ENCODE peak calls at places on chromosomes 13 and 19, in five cellular contexts. N, W, I, K and A are unnamed samples.

GRCh38 chr19:13978306-13978705 is 26.0 kb downstream of the DCAF15 start:
- DNase-seq in W (no peak), N (no peak), I (peak), K (peak), A (no peak)

GRCh38 chr13:35838356-35838755 is 292.8 kb downstream of the DCLK1 start:
- DNase-seq in N (peak), I (no peak), K (no peak), W (no peak), A (peak)

GRCh38 chr13:21625366-21625765 is 21.4 kb upstream of the MICU2 start:
- DNase-seq in N (peak), W (no peak), K (no peak), I (no peak), A (peak)

GRCh38 chr13:114130131-114130707 is 2.2 kb downstream of the RASA3 start:
- DNase-seq in I (no peak), K (no peak), N (no peak), W (no peak), A (no peak)

GRCh38 chr19:7833225-7834156 is 3.5 kb downstream of the EVI5L start:
- DNase-seq in N (peak), I (no peak), W (peak), K (peak), A (peak)

GRCh38 chr19:28242317-28242927 is 970.5 kb downstream of the UQCRFS1 start:
- DNase-seq in N (peak), W (no peak), K (peak), I (no peak), A (no peak)

GRCh38 chr13:34967851-34968562 is 25.9 kb downstream of the NBEA start:
- DNase-seq in N (peak), W (no peak), K (no peak), I (no peak), A (peak)

GRCh38 chr13:20272571-20273171 is 40.6 kb upstream of the GJB6 start:
- DNase-seq in N (no peak), K (no peak), I (no peak), W (no peak), A (no peak)

GRCh38 chr19:51297406-51297805 is 14.0 kb upstream of the IGLON5 start:
- DNase-seq in W (no peak), I (no peak), K (no peak), N (no peak), A (no peak)

GRCh38 chr19:51294977-51295375 is 16.5 kb upstream of the IGLON5 start:
- DNase-seq in I (no peak), K (no peak), N (no peak), W (no peak), A (no peak)

GRCh38 chr19:51295382-51296126 is 15.9 kb upstream of the IGLON5 start:
- DNase-seq in K (no peak), I (no peak), N (no peak), W (no peak), A (no peak)

GRCh38 chr19:51294211-51294976 is 17.1 kb upstream of the IGLON5 start:
- DNase-seq in N (no peak), I (no peak), K (no peak), W (no peak), A (peak)

GRCh38 chr19:51296331-51297093 is 14.9 kb upstream of the IGLON5 start:
- DNase-seq in I (no peak), N (no peak), W (no peak), K (no peak), A (peak)
- TF ChIP-seq CTCF in I (no peak), N (peak), W (no peak), K (no peak), A (no peak)

GRCh38 chr19:5889288-5889971 is 14.2 kb downstream of the NDUFA11 start:
- DNase-seq in N (no peak), I (no peak), K (no peak), W (no peak), A (no peak)
- TF ChIP-seq CTCF in N (no peak), I (no peak), K (no peak), W (no peak), A (no peak)

GRCh38 chr19:47130589-47131168 is at the start of gene SAE1:
- DNase-seq in I (peak), W (peak), N (peak), K (peak), A (peak)
- TF ChIP-seq CTCF in I (peak), W (peak), N (peak), K (peak), A (peak)

DNA sequence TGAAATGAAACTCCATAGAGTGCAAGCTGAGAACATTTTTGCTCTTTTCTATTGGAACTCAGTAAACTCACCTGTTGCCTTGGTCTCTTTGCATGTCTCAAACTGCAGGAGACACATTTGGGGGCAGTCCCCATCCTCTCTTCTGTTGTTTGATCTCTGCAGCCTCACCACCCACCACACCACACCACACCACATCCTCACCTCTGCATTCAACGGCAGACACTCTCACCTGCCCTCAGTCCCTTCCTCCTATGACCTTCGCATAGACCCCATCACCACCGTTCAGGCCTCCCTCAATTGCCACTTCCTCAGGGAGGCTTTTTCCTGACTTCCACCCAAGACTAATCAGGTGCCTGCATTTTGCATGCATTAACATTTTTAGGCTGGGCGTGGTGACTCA is 14.4 kb upstream of the TPM4 start:
- DNase-seq in K (no peak), N (no peak), W (no peak), I (no peak), A (no peak)
- TF ChIP-seq CTCF in K (no peak), N (no peak), W (no peak), I (no peak), A (no peak)

DNA sequence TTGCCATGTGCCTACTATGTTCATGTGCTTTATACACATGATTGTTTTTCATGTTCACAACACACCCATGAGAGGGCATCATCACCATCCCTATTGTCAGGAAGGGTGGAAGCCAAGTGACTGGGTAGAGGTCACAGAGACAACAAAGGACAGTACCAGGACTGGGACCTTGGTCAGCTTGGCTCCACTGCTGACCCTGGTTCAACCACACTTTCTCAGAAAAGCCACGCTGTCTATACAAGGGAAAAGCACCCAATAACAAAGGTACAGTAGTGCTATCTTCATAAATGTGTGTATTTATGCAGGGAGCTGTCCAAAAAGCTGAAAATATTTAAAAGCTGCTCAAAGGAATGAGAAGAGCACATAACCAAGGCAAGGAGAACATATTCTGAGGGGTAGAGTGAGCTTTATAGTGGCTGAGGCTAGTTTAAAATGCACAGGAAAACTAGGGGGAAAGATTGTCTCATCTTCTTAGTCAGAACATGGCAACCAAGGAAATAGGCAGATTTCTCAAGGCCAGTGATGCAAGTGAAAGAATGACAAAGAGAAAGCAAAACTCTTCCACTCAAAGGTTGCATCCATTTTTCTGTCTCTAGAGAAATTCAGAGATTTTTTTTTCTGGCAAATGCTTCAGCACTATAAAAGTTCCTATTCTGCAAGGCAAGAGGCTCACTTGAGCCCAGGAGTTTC is 415.0 kb downstream of the FOXO1 start:
- DNase-seq in K (no peak), N (peak), I (no peak), W (peak), A (no peak)
- TF ChIP-seq CTCF in K (no peak), N (no peak), I (no peak), W (no peak), A (no peak)

GRCh38 chr13:98295371-98295770 is 118.3 kb upstream of the RNF113B start:
- DNase-seq in N (no peak), W (no peak), K (no peak), I (no peak), A (no peak)
- TF ChIP-seq CTCF in N (no peak), W (no peak), K (no peak), I (no peak), A (no peak)

DNA sequence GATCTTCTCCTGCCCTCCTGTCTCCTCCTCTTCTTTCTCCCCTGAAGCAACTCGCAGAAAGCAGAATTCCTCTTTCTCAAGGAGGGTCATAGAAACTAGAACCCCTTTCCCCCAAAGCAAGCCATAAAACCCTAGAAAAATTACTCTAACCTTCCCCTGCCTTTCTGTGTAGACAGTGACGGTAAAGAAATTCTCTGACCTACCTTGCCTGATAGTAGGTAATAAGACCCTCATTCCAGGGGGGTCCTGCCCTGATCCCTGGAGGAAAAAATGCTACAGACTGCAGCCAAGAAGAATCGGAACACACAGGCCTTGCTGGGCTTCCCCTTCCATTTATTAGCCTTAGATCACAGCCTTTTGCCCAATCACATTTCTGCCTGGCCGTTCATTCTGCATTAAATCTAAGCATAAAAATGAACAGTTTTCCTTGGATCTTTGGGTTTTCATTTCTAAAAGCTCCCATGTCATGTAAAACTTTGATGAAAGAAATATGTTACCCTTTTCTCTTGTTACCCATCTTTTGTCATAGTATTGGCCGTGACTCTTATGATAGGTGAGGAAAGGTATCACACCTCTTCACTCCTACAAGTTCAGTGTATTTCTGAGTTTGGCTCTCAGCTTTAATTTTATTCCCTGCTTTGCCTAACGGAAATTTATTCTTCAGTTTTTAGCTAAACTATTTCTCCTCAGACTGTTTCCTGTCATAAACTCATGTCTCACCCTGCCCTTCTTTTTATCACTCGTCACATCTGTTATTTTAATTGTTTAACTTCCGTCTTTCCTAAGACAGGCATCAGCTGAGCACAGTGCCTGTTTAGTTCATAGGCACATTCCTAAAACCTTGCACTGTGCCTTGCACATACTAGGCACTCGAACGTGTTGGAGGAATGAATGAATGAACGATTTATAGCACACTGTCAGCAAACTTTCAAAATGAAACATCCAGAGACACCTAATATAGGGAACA is 20.4 kb upstream of the CPB2 start:
- DNase-seq in K (no peak), W (no peak), N (no peak), I (no peak), A (no peak)
- TF ChIP-seq CTCF in K (no peak), W (no peak), N (no peak), I (no peak), A (no peak)